ENCODE peak calls at places on chromosomes 5 and 9, in eight cellular contexts. G is GM23338, H is adrenal gland, S is tibial artery, B is right cardiac atrium, A is fibroblast of lung, N is PC-3, D is mucosa of descending colon. Z is an unnamed sample.

GRCh38 chr9:111661150-111661801 is at the start of gene GNG10:
- DNase-seq in G (peak; percentile 57), H (peak; percentile 60), S (peak; percentile 77), B (peak; percentile 67), A (peak; percentile 35), N (peak; percentile 53), D (peak; percentile 72), Z (peak; percentile 13)

GRCh38 chr9:94639045-94639995 is at the start of gene FBP1:
- DNase-seq in G (peak; percentile 67), H (peak; percentile 68), S (peak; percentile 75), B (peak; percentile 50), A (peak; percentile 6), N (peak; percentile 39), D (peak; percentile 83), Z (no peak)

GRCh38 chr5:167827766-167828165 is 463.7 kb upstream of the WWC1 start:
- DNase-seq in G (no peak), H (no peak), S (no peak), B (no peak), A (no peak), N (peak; percentile 10), D (no peak), Z (no peak)

GRCh38 chr5:73395274-73395673 is 53.3 kb downstream of the FOXD1 start:
- DNase-seq in G (no peak), H (no peak), S (no peak), B (no peak), A (no peak), N (no peak), D (no peak), Z (no peak)

GRCh38 chr9:109934499-109935214 is 154.7 kb downstream of the PALM2AKAP2 start:
- DNase-seq in G (no peak), H (no peak), S (no peak), B (no peak), A (peak; percentile 65), N (no peak), D (no peak), Z (no peak)

GRCh38 chr9:1938135-1938534 is 77.0 kb upstream of the SMARCA2 start:
- DNase-seq in G (no peak), H (no peak), S (no peak), B (no peak), A (no peak), N (no peak), D (no peak), Z (no peak)

GRCh38 chr5:74413403-74414060 is 227.0 kb downstream of the ENC1 start:
- DNase-seq in G (no peak), H (no peak), S (no peak), B (no peak), A (no peak), N (no peak), D (no peak), Z (no peak)

GRCh38 chr9:1939466-1939865 is 75.7 kb upstream of the SMARCA2 start:
- DNase-seq in G (no peak), H (no peak), S (no peak), B (no peak), A (no peak), N (no peak), D (no peak), Z (no peak)

GRCh38 chr5:55600536-55601208 is 65.9 kb upstream of the PLPP1 start:
- DNase-seq in G (no peak), H (no peak), S (no peak), B (no peak), A (peak; percentile 61), N (peak; percentile 10), D (no peak), Z (no peak)

GRCh38 chr5:111743993-111744392 is 13.0 kb downstream of the NREP start:
- DNase-seq in G (no peak), H (no peak), S (no peak), B (no peak), A (no peak), N (no peak), D (no peak), Z (no peak)

GRCh38 chr9:70479880-70480291 is 65.4 kb upstream of the KLF9 start:
- DNase-seq in G (peak; percentile 56), H (no peak), S (peak; percentile 73), B (peak; percentile 50), A (peak; percentile 93), N (no peak), D (peak; percentile 56), Z (no peak)

GRCh38 chr5:75481024-75481423 is 30.4 kb downstream of the CERT1 start:
- DNase-seq in G (no peak), H (no peak), S (no peak), B (no peak), A (no peak), N (no peak), D (no peak), Z (no peak)

GRCh38 chr5:151053796-151054490 is 26.9 kb downstream of the TNIP1 start:
- DNase-seq in G (no peak), H (no peak), S (no peak), B (no peak), A (no peak), N (no peak), D (no peak), Z (no peak)

GRCh38 chr5:134552301-134552700 is 26.8 kb downstream of the JADE2 start:
- DNase-seq in G (no peak), H (peak; percentile 96), S (peak; percentile 93), B (peak; percentile 93), A (peak; percentile 97), N (peak; percentile 84), D (no peak), Z (no peak)

GRCh38 chr9:95666096-95666784 is 149.5 kb upstream of the PTCH1 start:
- DNase-seq in G (peak; percentile 17), H (no peak), S (no peak), B (no peak), A (no peak), N (no peak), D (no peak), Z (no peak)

DNA sequence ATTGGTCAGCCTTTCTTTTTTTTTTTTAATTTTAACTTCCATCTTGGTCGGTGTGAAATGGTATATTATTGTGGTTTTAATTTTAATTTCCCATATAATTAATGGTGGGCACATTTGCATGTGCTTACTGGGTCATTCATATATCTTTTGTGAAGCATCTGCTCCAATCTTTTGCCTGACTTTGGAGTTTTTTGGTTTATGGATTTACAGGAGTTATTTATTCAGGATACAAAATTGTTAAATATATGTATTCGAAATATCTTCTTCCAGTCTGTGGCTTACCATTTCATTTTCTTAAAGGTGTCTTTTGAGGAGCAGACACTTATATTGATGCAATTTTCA is 682 bp upstream of the RIGI start:
- DNase-seq in G (no peak), H (no peak), S (no peak), B (no peak), A (no peak), N (no peak), D (no peak), Z (no peak)
- H3K4me3 ChIP-seq in G (peak overlapping the region; percentile 88), H (peak overlapping the region; percentile 72), S (peak overlapping the region; percentile 61), B (peak overlapping the region; percentile 85), A (peak overlapping the region; percentile 93), N (peak overlapping the region; percentile 92), D (peak overlapping the region; percentile 22), Z (peak overlapping the region; percentile 79)

GRCh38 chr9:127877566-127877998 is at the start of gene AK1:
- DNase-seq in G (peak; percentile 81), H (peak; percentile 82), S (peak; percentile 93), B (peak; percentile 87), A (peak; percentile 51), N (peak; percentile 62), D (peak; percentile 85), Z (peak; percentile 83)

GRCh38 chr9:127876026-127876763 is 1.3 kb downstream of the AK1 start:
- DNase-seq in G (no peak), H (no peak), S (no peak), B (no peak), A (no peak), N (no peak), D (no peak), Z (peak; percentile 69)

GRCh38 chr9:127875306-127875966 is 2.0 kb downstream of the AK1 start:
- DNase-seq in G (no peak), H (no peak), S (no peak), B (no peak), A (peak; percentile 75), N (no peak), D (no peak), Z (peak; percentile 14)

GRCh38 chr9:127878001-127878651 is 651 bp upstream of the AK1 start:
- DNase-seq in G (peak; percentile 54), H (no peak), S (no peak), B (no peak), A (no peak), N (no peak), D (peak; percentile 51), Z (no peak)

GRCh38 chr9:127876764-127877562 is 512 bp downstream of the AK1 start:
- DNase-seq in G (no peak), H (no peak), S (no peak), B (peak; percentile 56), A (no peak), N (no peak), D (peak; percentile 51), Z (no peak)
- H3K4me1 ChIP-seq in G (peaks cover 5% of the 10 kb centered on the region), H (peaks cover 20% of the 10 kb centered on the region), S (peaks cover 54% of the 10 kb centered on the region), B (peaks cover 12% of the 10 kb centered on the region), A (peaks cover 20% of the 10 kb centered on the region), N (peaks cover 17% of the 10 kb centered on the region), D (peaks cover 32% of the 10 kb centered on the region), Z (peaks cover 47% of the 10 kb centered on the region)

GRCh38 chr5:131264453-131265200 is 774 bp downstream of the CDC42SE2 start:
- DNase-seq in G (peak; percentile 72), H (peak; percentile 39), S (no peak), B (peak; percentile 21), A (no peak), N (peak; percentile 24), D (peak; percentile 66), Z (peak; percentile 14)
- H3K4me3 ChIP-seq in G (peak overlapping the region; percentile 77), H (peak overlapping the region; percentile 65), S (peak overlapping the region; percentile 91), B (peak overlapping the region; percentile 96), A (peak overlapping the region; percentile 94), N (peak overlapping the region; percentile 95), D (peak overlapping the region; percentile 77), Z (peak overlapping the region; percentile 100)

GRCh38 chr9:93303806-93304573 is 120.1 kb downstream of the WNK2 start:
- DNase-seq in G (no peak), H (peak; percentile 13), S (peak; percentile 59), B (no peak), A (no peak), N (no peak), D (no peak), Z (no peak)
- H3K4me1 ChIP-seq in G (peaks cover 4% of the 10 kb centered on the region), H (no peaks in the 10 kb centered on the region), S (no peaks in the 10 kb centered on the region), B (peaks cover 1% of the 10 kb centered on the region), A (no peaks in the 10 kb centered on the region), N (no peaks in the 10 kb centered on the region), D (peaks cover 17% of the 10 kb centered on the region), Z (peaks cover 53% of the 10 kb centered on the region)

DNA sequence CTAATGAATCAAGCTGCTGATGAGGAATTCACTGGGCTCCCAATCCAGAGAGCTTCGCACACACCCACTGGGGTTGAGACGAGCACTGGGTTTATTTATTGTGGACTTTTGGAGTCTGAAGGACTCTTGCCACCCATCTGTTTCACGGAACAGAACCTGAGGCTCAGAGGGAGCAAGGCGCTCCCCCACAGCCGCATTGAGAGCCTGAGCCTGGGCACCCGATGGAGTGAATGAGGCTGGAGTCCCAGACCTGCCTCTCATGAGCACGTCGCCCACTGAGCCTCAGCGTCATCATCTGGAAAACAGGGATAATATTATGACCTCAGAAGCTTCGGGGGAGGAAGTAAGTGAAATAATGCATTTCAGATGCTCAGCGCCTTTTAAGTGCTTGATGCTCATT is 5.4 kb downstream of the NEK6 start:
- DNase-seq in G (no peak), H (no peak), S (no peak), B (no peak), A (no peak), N (no peak), D (peak; percentile 52), Z (no peak)
- H3K4me3 ChIP-seq in G (no peak overlapping the region), H (no peak overlapping the region), S (no peak overlapping the region), B (no peak overlapping the region), A (no peak overlapping the region), N (no peak overlapping the region), D (no peak overlapping the region), Z (no peak overlapping the region)